ENCODE peak calls at places on chromosomes 11 and 22, in six cellular contexts. K, D, P, B, E and V are unnamed samples.

GRCh38 chr11:102446606-102447005 is 6.0 kb downstream of the TMEM123 start:
- DNase-seq in K (no peak), B (no peak), E (no peak), P (no peak), D (no peak), V (no peak)

GRCh38 chr11:113138731-113139130 is 175.7 kb upstream of the TTC12 start:
- DNase-seq in B (no peak), E (no peak), K (no peak), P (no peak), D (no peak), V (no peak)

GRCh38 chr11:114295676-114296081 is 520 bp upstream of the NNMT start:
- DNase-seq in P (no peak), E (no peak), D (no peak), K (no peak), B (no peak), V (no peak)

GRCh38 chr11:31050061-31050790 is 319.3 kb downstream of the DCDC1 start:
- DNase-seq in K (no peak), B (no peak), E (no peak), D (no peak), P (no peak), V (no peak)

GRCh38 chr22:18952022-18952421 is 15.9 kb upstream of the PRODH start:
- DNase-seq in P (no peak), E (no peak), K (no peak), D (no peak), B (no peak), V (no peak)

GRCh38 chr11:18223937-18224387 is 12.6 kb downstream of the SAA4 start:
- DNase-seq in E (peak; percentile 12), B (no peak), D (no peak), K (no peak), P (no peak), V (no peak)

GRCh38 chr22:31278643-31279326 is 13.5 kb downstream of the PIK3IP1 start:
- DNase-seq in P (no peak), B (no peak), E (no peak), D (no peak), K (no peak), V (no peak)

GRCh38 chr11:124800226-124800929 is at the start of gene MSANTD2:
- DNase-seq in E (peak; percentile 69), K (peak; percentile 97), D (peak; percentile 49), P (peak; percentile 74), B (peak; percentile 88), V (peak; percentile 78)

GRCh38 chr11:79078999-79079398 is 361.8 kb downstream of the TENM4 start:
- DNase-seq in K (peak; percentile 19), D (no peak), B (no peak), P (no peak), E (peak; percentile 22), V (no peak)

GRCh38 chr22:23767303-23767672 is 484 bp downstream of the CHCHD10 start:
- DNase-seq in P (no peak), E (no peak), D (no peak), K (no peak), B (no peak), V (no peak)

GRCh38 chr22:31616315-31616980 is 45.6 kb downstream of the PISD start:
- DNase-seq in E (no peak), P (no peak), D (no peak), B (no peak), K (no peak), V (peak; percentile 67)

GRCh38 chr11:6357222-6357621 is 33.1 kb upstream of the SMPD1 start:
- DNase-seq in K (no peak), B (peak; percentile 44), P (peak; percentile 90), D (peak; percentile 36), E (no peak), V (no peak)

GRCh38 chr22:31212783-31213626 is 907 bp downstream of the LIMK2 start:
- DNase-seq in B (no peak), K (no peak), E (no peak), D (no peak), P (no peak), V (no peak)

GRCh38 chr11:104663190-104664140 is 234.8 kb downstream of the CASP12 start:
- DNase-seq in B (no peak), D (no peak), K (no peak), E (no peak), P (peak; percentile 11), V (no peak)

GRCh38 chr11:89405629-89406028 is 85.5 kb downstream of the NOX4 start:
- DNase-seq in B (no peak), K (no peak), E (peak; percentile 4), D (no peak), P (no peak), V (peak; percentile 15)

GRCh38 chr11:105968021-105968697 is 53.9 kb downstream of the MSANTD4 start:
- DNase-seq in B (no peak), E (no peak), K (no peak), P (no peak), D (no peak), V (no peak)

GRCh38 chr11:73100578-73100977 is 41.5 kb downstream of the FCHSD2 start:
- DNase-seq in P (no peak), E (no peak), D (no peak), K (no peak), B (no peak), V (no peak)

GRCh38 chr11:7605544-7605943 is 67.8 kb downstream of the CYB5R2 start:
- DNase-seq in P (no peak), K (no peak), D (no peak), B (no peak), E (no peak), V (no peak)

GRCh38 chr11:65576232-65576866 is 496 bp downstream of the EHBP1L1 start:
- DNase-seq in B (no peak), K (no peak), D (no peak), P (no peak), E (no peak), V (peak; percentile 19)

GRCh38 chr11:68632802-68633201 is 51.5 kb upstream of the GAL start:
- DNase-seq in B (no peak), E (peak; percentile 72), P (no peak), K (peak; percentile 32), D (peak; percentile 28), V (peak; percentile 67)

GRCh38 chr22:47207846-47208554 is 445.6 kb downstream of the TBC1D22A start:
- DNase-seq in B (no peak), K (no peak), P (no peak), E (no peak), D (no peak), V (peak; percentile 49)

GRCh38 chr22:44554411-44554810 is 56.4 kb upstream of the RTL6 start:
- DNase-seq in P (no peak), E (no peak), B (no peak), D (no peak), K (no peak), V (no peak)

GRCh38 chr11:18203723-18204122 is 31.1 kb downstream of the MRGPRX4 start:
- DNase-seq in D (no peak), K (peak; percentile 10), B (no peak), E (no peak), P (peak; percentile 15), V (no peak)

GRCh38 chr11:57249384-57250319 is 12.6 kb upstream of the APLNR start:
- DNase-seq in K (peak; percentile 84), E (peak; percentile 56), P (peak; percentile 51), D (peak; percentile 37), B (peak; percentile 9), V (peak; percentile 48)

GRCh38 chr22:33529424-33530113 is 390.7 kb downstream of the LARGE1 start:
- DNase-seq in D (no peak), E (no peak), P (no peak), K (no peak), B (no peak), V (no peak)

GRCh38 chr11:15769203-15769602 is 587.1 kb downstream of the SOX6 start:
- DNase-seq in E (peak; percentile 73), P (no peak), B (no peak), K (no peak), D (no peak), V (no peak)

GRCh38 chr11:61293869-61294716 is 1.0 kb downstream of the VWCE start:
- DNase-seq in P (no peak), E (no peak), K (no peak), B (no peak), D (peak; percentile 14), V (peak; percentile 13)